ENCODE peak calls at places on chromosomes 13 and 19, in four cellular contexts. C is tibial artery, B is DND-41, Q is right atrium auricular region. M is an unnamed sample.

GRCh38 chr19:38070573-38070972 is 153.4 kb downstream of the DPF1 start:
- DNase-seq in C (no peak), B (no peak), Q (no peak), M (no peak)

GRCh38 chr19:39261704-39262103 is 6.5 kb upstream of the IFNL2 start:
- DNase-seq in C (no peak), B (no peak), Q (no peak), M (no peak)

GRCh38 chr19:50331187-50332013 is 2.2 kb upstream of the KCNC3 start:
- DNase-seq in C (no peak), B (no peak), Q (no peak), M (no peak)

GRCh38 chr19:56978023-56978565 is 137.6 kb upstream of the PEG3 start:
- DNase-seq in C (no peak), B (no peak), Q (no peak), M (no peak)

GRCh38 chr19:28793391-28794168 is 419.4 kb downstream of the UQCRFS1 start:
- DNase-seq in C (no peak), B (no peak), Q (no peak), M (no peak)

GRCh38 chr13:76991432-76991795 is 467 bp upstream of the CLN5 start:
- DNase-seq in C (no peak), B (no peak), Q (no peak), M (no peak)

GRCh38 chr19:18905520-18906236 is 9.7 kb upstream of the CERS1 start:
- DNase-seq in C (no peak), B (peak; percentile 17), Q (no peak), M (no peak)

GRCh38 chr19:17405250-17406038 is at the start of gene BST2:
- DNase-seq in C (no peak), B (peak; percentile 80), Q (no peak), M (no peak)

GRCh38 chr19:2461751-2462634 is 5.2 kb upstream of the LMNB2 start:
- DNase-seq in C (peak; percentile 68), B (no peak), Q (no peak), M (no peak)

GRCh38 chr13:41295973-41296372 is 15.1 kb upstream of the NAA16 start:
- DNase-seq in C (no peak), B (no peak), Q (no peak), M (no peak)

GRCh38 chr13:101258509-101258908 is 157.8 kb downstream of the NALCN start:
- DNase-seq in C (no peak), B (no peak), Q (no peak), M (no peak)

GRCh38 chr13:51004918-51005460 is 95.4 kb downstream of the RNASEH2B start:
- DNase-seq in C (no peak), B (no peak), Q (no peak), M (peak; percentile 83)

GRCh38 chr13:108816381-108816780 is 187.0 kb downstream of the MYO16 start:
- DNase-seq in C (no peak), B (no peak), Q (no peak), M (no peak)

GRCh38 chr13:75635621-75636338 is at the start of gene LMO7:
- DNase-seq in C (peak; percentile 80), B (peak; percentile 47), Q (no peak), M (no peak)

GRCh38 chr13:67281476-67281875 is 51.3 kb upstream of the PCDH9 start:
- DNase-seq in C (no peak), B (no peak), Q (no peak), M (no peak)

GRCh38 chr19:29967623-29968022 is 25.6 kb downstream of the URI1 start:
- DNase-seq in C (no peak), B (no peak), Q (no peak), M (no peak)

GRCh38 chr19:7636691-7637373 is at the start of gene STXBP2:
- DNase-seq in C (no peak), B (no peak), Q (no peak), M (no peak)

GRCh38 chr13:28100149-28101121 is at the start of gene FLT3:
- DNase-seq in C (no peak), B (peak; percentile 85), Q (no peak), M (no peak)

GRCh38 chr19:52190679-52191293 is 934 bp downstream of the PPP2R1A start:
- DNase-seq in C (peak; percentile 71), B (no peak), Q (peak; percentile 62), M (no peak)

GRCh38 chr13:33524086-33524485 is 238.5 kb upstream of the STARD13 start:
- DNase-seq in C (no peak), B (no peak), Q (no peak), M (no peak)

GRCh38 chr19:46303702-46304397 is 7.0 kb downstream of the HIF3A start:
- DNase-seq in C (peak; percentile 76), B (peak; percentile 17), Q (peak; percentile 76), M (no peak)

GRCh38 chr19:43467276-43467675 is 1.9 kb upstream of the LYPD3 start:
- DNase-seq in C (no peak), B (no peak), Q (no peak), M (no peak)

GRCh38 chr19:35178701-35179100 is 24.2 kb downstream of the FXYD5 start:
- DNase-seq in C (no peak), B (no peak), Q (no peak), M (no peak)

GRCh38 chr19:40936755-40937154 is 54.3 kb upstream of the CYP2B6 start:
- DNase-seq in C (no peak), B (no peak), Q (no peak), M (no peak)

GRCh38 chr19:48122421-48122820 is 11.8 kb upstream of the PLA2G4C start:
- DNase-seq in C (no peak), B (no peak), Q (no peak), M (no peak)

GRCh38 chr19:48127561-48127960 is 16.9 kb upstream of the PLA2G4C start:
- DNase-seq in C (no peak), B (no peak), Q (no peak), M (no peak)

GRCh38 chr19:48121909-48122371 is 11.3 kb upstream of the PLA2G4C start:
- DNase-seq in C (no peak), B (no peak), Q (no peak), M (no peak)

GRCh38 chr19:48121066-48121465 is 10.4 kb upstream of the PLA2G4C start:
- DNase-seq in C (no peak), B (no peak), Q (no peak), M (no peak)

GRCh38 chr19:48123907-48124675 is 13.5 kb upstream of the PLA2G4C start:
- DNase-seq in C (no peak), B (no peak), Q (no peak), M (no peak)
- TF ChIP-seq CTCF in C (no peak), B (no peak), Q (no peak), M (no peak)

DNA sequence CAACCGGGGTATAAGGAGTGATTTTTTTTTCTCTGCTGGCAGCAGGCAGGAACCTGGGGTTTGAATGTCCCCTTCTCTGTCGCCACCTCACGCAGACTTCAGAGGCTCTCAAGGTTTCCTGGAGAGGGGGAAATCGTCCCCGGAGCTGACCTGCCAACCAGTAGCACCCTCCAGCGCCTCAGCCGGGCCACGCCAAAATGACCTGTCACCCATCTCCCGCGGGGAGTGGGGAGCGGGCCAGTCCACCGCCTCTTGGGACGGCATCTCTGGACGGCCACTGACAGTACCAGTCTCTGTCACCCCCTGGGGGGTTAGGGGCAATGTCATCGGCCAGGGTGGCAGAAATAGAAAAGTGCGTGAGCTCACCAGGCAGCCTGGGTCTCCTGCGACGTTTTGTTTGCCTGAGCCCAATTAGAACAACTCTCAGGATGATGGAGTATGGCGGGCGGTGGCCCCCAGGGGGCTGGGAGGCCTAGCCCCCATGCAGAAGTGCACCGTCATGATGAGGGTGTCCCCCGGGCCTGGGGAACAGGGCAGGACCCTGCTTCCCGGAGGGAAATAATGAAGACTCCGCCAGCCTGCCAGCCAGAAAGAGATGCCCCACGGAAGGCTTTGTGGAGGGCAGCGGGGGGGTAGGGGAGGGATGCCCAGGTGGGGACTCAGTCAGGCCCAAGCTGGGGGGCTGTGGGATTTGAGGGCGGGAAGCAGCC is 2.6 kb downstream of the PTPRS start:
- DNase-seq in C (no peak), B (no peak), Q (no peak), M (no peak)
- H3K27ac ChIP-seq in C (no peak overlapping the region), B (no peak overlapping the region), Q (no peak overlapping the region), M (no peak overlapping the region)

GRCh38 chr19:12834418-12834943 is at the start of gene RTBDN:
- DNase-seq in C (no peak), B (no peak), Q (no peak), M (no peak)
- H3K4me3 ChIP-seq in C (peak within 1 kb of the TSS; percentile 33), B (peak within 1 kb of the TSS; percentile 40), Q (peak within 1 kb of the TSS; percentile 51), M (peak within 1 kb of the TSS; percentile 51)

DNA sequence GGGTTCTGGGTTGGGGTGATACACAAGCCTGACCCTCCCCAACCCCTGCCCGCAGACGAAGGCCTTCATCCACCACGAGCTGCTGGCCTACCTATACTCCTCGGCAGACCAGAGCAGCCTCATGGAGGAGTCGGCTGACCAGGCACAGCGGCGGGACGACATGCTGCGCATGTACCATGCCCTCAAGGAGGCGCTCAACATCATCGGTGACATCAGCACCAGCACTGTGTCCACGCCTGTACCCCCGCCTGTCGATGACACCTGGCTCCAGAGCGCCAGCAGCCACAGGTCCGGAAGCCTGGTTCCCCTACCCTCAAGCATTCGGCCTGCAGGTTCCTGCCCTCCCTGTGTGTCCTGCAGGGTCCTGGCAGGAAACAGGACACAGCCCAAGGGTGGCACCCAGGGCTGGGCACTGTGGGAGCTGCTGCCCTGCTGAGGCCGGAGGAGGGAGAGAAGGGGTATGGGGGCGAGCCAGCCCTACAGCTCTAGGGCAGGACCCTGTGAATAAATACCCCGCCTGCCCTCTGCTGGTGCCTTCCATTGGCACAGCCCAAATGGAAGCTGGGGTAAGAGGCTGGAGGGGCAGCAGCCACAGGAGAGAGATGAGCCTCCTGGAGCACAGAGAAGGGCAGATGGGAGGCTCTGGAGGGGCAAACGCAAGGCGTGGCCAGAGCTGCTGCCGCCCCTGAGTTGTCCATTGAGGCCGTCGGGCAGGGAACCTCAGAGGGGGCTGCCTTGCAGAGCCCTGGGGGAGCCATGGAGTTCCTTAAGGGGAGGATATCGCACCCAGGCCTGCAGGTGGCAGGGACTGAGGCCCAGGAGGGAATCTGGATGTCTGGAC is 6.8 kb downstream of the TMED1 start:
- DNase-seq in C (no peak), B (no peak), Q (no peak), M (no peak)
- TF ChIP-seq CTCF in C (no peak), B (peak; percentile 35), Q (no peak), M (no peak)